ENCODE peak calls at places on chromosomes 7 and 10, in eight cellular contexts. M, D, T, G, U, R, O and B are unnamed samples.

GRCh38 chr7:36784991-36785940 is 61.0 kb upstream of the AOAH start:
- DNase-seq in G (peak), R (no peak), U (no peak), T (peak), M (no peak), O (peak), D (peak), B (peak)

GRCh38 chr7:155887174-155887525 is 74.9 kb upstream of the SHH start:
- DNase-seq in M (no peak), R (no peak), O (no peak), T (no peak), G (no peak), U (no peak), D (no peak), B (no peak)

GRCh38 chr10:29243750-29244149 is 45.1 kb upstream of the LYZL1 start:
- DNase-seq in D (no peak), U (no peak), G (no peak), R (no peak), M (no peak), O (no peak), T (no peak), B (no peak)

GRCh38 chr7:2959343-2959680 is 84.4 kb downstream of the CARD11 start:
- DNase-seq in R (no peak), M (no peak), G (no peak), U (no peak), D (no peak), T (no peak), O (no peak), B (no peak)

GRCh38 chr7:145105561-145105960 is 269.7 kb upstream of the TPK1 start:
- DNase-seq in D (no peak), T (no peak), U (no peak), M (no peak), O (no peak), R (no peak), G (no peak), B (no peak)

GRCh38 chr10:122373713-122374112 is 795 bp upstream of the PLEKHA1 start:
- DNase-seq in T (peak), G (no peak), R (no peak), U (peak), D (no peak), M (no peak), O (peak), B (no peak)

GRCh38 chr7:103445228-103446020 is 583 bp downstream of the SLC26A5 start:
- DNase-seq in G (no peak), R (no peak), M (no peak), D (no peak), U (no peak), O (no peak), T (no peak), B (no peak)

GRCh38 chr7:13879143-13879542 is 110.3 kb downstream of the ETV1 start:
- DNase-seq in G (no peak), O (no peak), R (no peak), M (no peak), U (no peak), T (no peak), D (no peak), B (no peak)

GRCh38 chr7:1428941-1429444 is 30.3 kb downstream of the MICALL2 start:
- DNase-seq in D (no peak), R (no peak), U (no peak), T (no peak), M (no peak), G (no peak), O (no peak), B (no peak)

GRCh38 chr7:152307902-152308301 is 127.9 kb downstream of the KMT2C start:
- DNase-seq in D (no peak), T (no peak), O (no peak), U (no peak), M (no peak), R (no peak), G (no peak), B (no peak)

GRCh38 chr10:12741255-12741915 is 260.1 kb downstream of the CCDC3 start:
- DNase-seq in T (no peak), D (no peak), O (no peak), M (no peak), R (no peak), U (no peak), G (no peak), B (no peak)

GRCh38 chr10:123836418-123837145 is 55.0 kb downstream of the CPXM2 start:
- DNase-seq in D (no peak), U (no peak), O (no peak), G (no peak), R (no peak), T (no peak), M (no peak), B (no peak)